ENCODE peak calls at places on chromosomes 11 and 22, in six cellular contexts. One of them, this sample, is unnamed.

GRCh38 chr11:70471254-70471653 is 72.9 kb downstream of the CTTN start:
- DNase-seq in astrocyte: no peak
- DNase-seq in endothelial cell of umbilical vein: peak; percentile 35
- DNase-seq in cardiac fibroblast: peak; percentile 53
- DNase-seq in RWPE1: peak; percentile 48
- DNase-seq in endothelial cell: peak; percentile 65
- DNase-seq in this sample: no peak

GRCh38 chr11:132114185-132114584 is 743.8 kb downstream of the NTM start:
- DNase-seq in astrocyte: no peak
- DNase-seq in endothelial cell of umbilical vein: peak; percentile 44
- DNase-seq in cardiac fibroblast: peak; percentile 48
- DNase-seq in RWPE1: no peak
- DNase-seq in endothelial cell: peak; percentile 69
- DNase-seq in this sample: peak; percentile 19

GRCh38 chr11:61516675-61517516 is 8.3 kb downstream of the LRRC10B start:
- DNase-seq in astrocyte: no peak
- DNase-seq in endothelial cell of umbilical vein: peak; percentile 42
- DNase-seq in cardiac fibroblast: peak; percentile 33
- DNase-seq in RWPE1: peak; percentile 72
- DNase-seq in endothelial cell: peak; percentile 73
- DNase-seq in this sample: peak; percentile 72

GRCh38 chr11:60756307-60757032 is at the start of gene MS4A15:
- DNase-seq in astrocyte: no peak
- DNase-seq in endothelial cell of umbilical vein: peak; percentile 28
- DNase-seq in cardiac fibroblast: peak; percentile 34
- DNase-seq in RWPE1: peak; percentile 22
- DNase-seq in endothelial cell: peak; percentile 20
- DNase-seq in this sample: no peak

GRCh38 chr11:66080055-66080817 is 10.2 kb downstream of the PACS1 start:
- DNase-seq in astrocyte: peak; percentile 74
- DNase-seq in endothelial cell of umbilical vein: peak; percentile 21
- DNase-seq in cardiac fibroblast: peak; percentile 90
- DNase-seq in RWPE1: peak; percentile 69
- DNase-seq in endothelial cell: no peak
- DNase-seq in this sample: no peak

GRCh38 chr11:84212467-84213390 is 926.6 kb upstream of the CCDC90B start:
- DNase-seq in astrocyte: no peak
- DNase-seq in endothelial cell of umbilical vein: no peak
- DNase-seq in cardiac fibroblast: no peak
- DNase-seq in RWPE1: no peak
- DNase-seq in endothelial cell: no peak
- DNase-seq in this sample: no peak

GRCh38 chr11:559712-560304 is 730 bp downstream of the LMNTD2 start:
- DNase-seq in astrocyte: no peak
- DNase-seq in endothelial cell of umbilical vein: no peak
- DNase-seq in cardiac fibroblast: no peak
- DNase-seq in RWPE1: no peak
- DNase-seq in endothelial cell: no peak
- DNase-seq in this sample: no peak

GRCh38 chr22:37254867-37255233 is 10.8 kb upstream of the RAC2 start:
- DNase-seq in astrocyte: peak; percentile 74
- DNase-seq in endothelial cell of umbilical vein: peak; percentile 92
- DNase-seq in cardiac fibroblast: peak; percentile 72
- DNase-seq in RWPE1: peak; percentile 53
- DNase-seq in endothelial cell: no peak
- DNase-seq in this sample: no peak

GRCh38 chr11:27255447-27255828 is 107.6 kb downstream of the CCDC34 start:
- DNase-seq in astrocyte: peak; percentile 98
- DNase-seq in endothelial cell of umbilical vein: no peak
- DNase-seq in cardiac fibroblast: peak; percentile 62
- DNase-seq in RWPE1: no peak
- DNase-seq in endothelial cell: no peak
- DNase-seq in this sample: no peak

GRCh38 chr11:68266936-68267880 is 4.6 kb downstream of the C11orf24 start:
- DNase-seq in astrocyte: no peak
- DNase-seq in endothelial cell of umbilical vein: no peak
- DNase-seq in cardiac fibroblast: no peak
- DNase-seq in RWPE1: no peak
- DNase-seq in endothelial cell: no peak
- DNase-seq in this sample: no peak

GRCh38 chr22:34850010-34850409 is 215.9 kb upstream of the ISX start:
- DNase-seq in astrocyte: peak; percentile 57
- DNase-seq in endothelial cell of umbilical vein: no peak
- DNase-seq in cardiac fibroblast: no peak
- DNase-seq in RWPE1: no peak
- DNase-seq in endothelial cell: no peak
- DNase-seq in this sample: no peak

GRCh38 chr11:85589373-85589772 is 37.8 kb downstream of the DLG2 start:
- DNase-seq in astrocyte: no peak
- DNase-seq in endothelial cell of umbilical vein: no peak
- DNase-seq in cardiac fibroblast: no peak
- DNase-seq in RWPE1: no peak
- DNase-seq in endothelial cell: no peak
- DNase-seq in this sample: no peak

GRCh38 chr11:96213500-96213899 is 129.5 kb downstream of the MAML2 start:
- DNase-seq in astrocyte: peak; percentile 91
- DNase-seq in endothelial cell of umbilical vein: peak; percentile 26
- DNase-seq in cardiac fibroblast: peak; percentile 87
- DNase-seq in RWPE1: no peak
- DNase-seq in endothelial cell: no peak
- DNase-seq in this sample: no peak

GRCh38 chr22:20977019-20977418 is 5.1 kb upstream of the LZTR1 start:
- DNase-seq in astrocyte: no peak
- DNase-seq in endothelial cell of umbilical vein: no peak
- DNase-seq in cardiac fibroblast: no peak
- DNase-seq in RWPE1: no peak
- DNase-seq in endothelial cell: no peak
- DNase-seq in this sample: no peak

GRCh38 chr11:65382804-65383368 is 440 bp upstream of the SLC25A45 start:
- DNase-seq in astrocyte: no peak
- DNase-seq in endothelial cell of umbilical vein: no peak
- DNase-seq in cardiac fibroblast: no peak
- DNase-seq in RWPE1: peak; percentile 63
- DNase-seq in endothelial cell: no peak
- DNase-seq in this sample: no peak

GRCh38 chr11:86738615-86739014 is 61.7 kb upstream of the PRSS23 start:
- DNase-seq in astrocyte: no peak
- DNase-seq in endothelial cell of umbilical vein: peak; percentile 10
- DNase-seq in cardiac fibroblast: no peak
- DNase-seq in RWPE1: no peak
- DNase-seq in endothelial cell: no peak
- DNase-seq in this sample: no peak

GRCh38 chr22:23245045-23245798 is 64.9 kb downstream of the BCR start:
- DNase-seq in astrocyte: peak; percentile 66
- DNase-seq in endothelial cell of umbilical vein: no peak
- DNase-seq in cardiac fibroblast: peak; percentile 22
- DNase-seq in RWPE1: peak; percentile 24
- DNase-seq in endothelial cell: no peak
- DNase-seq in this sample: no peak

GRCh38 chr11:124920870-124921609 is 2.0 kb downstream of the HEPN1 start:
- DNase-seq in astrocyte: peak; percentile 25
- DNase-seq in endothelial cell of umbilical vein: peak; percentile 82
- DNase-seq in cardiac fibroblast: peak; percentile 66
- DNase-seq in RWPE1: peak; percentile 43
- DNase-seq in endothelial cell: peak; percentile 80
- DNase-seq in this sample: peak; percentile 78

GRCh38 chr11:69113226-69113625 is 42.5 kb upstream of the SMIM38 start:
- DNase-seq in astrocyte: no peak
- DNase-seq in endothelial cell of umbilical vein: no peak
- DNase-seq in cardiac fibroblast: no peak
- DNase-seq in RWPE1: no peak
- DNase-seq in endothelial cell: no peak
- DNase-seq in this sample: no peak

GRCh38 chr11:3906166-3906565 is 50.7 kb downstream of the STIM1 start:
- DNase-seq in astrocyte: no peak
- DNase-seq in endothelial cell of umbilical vein: no peak
- DNase-seq in cardiac fibroblast: no peak
- DNase-seq in RWPE1: peak; percentile 63
- DNase-seq in endothelial cell: no peak
- DNase-seq in this sample: no peak

GRCh38 chr22:35961480-35961902 is 67.1 kb downstream of the RBFOX2 start:
- DNase-seq in astrocyte: peak; percentile 94
- DNase-seq in endothelial cell of umbilical vein: peak; percentile 85
- DNase-seq in cardiac fibroblast: peak; percentile 74
- DNase-seq in RWPE1: peak; percentile 26
- DNase-seq in endothelial cell: peak; percentile 62
- DNase-seq in this sample: no peak

GRCh38 chr22:45977003-45977395 is at the start of gene WNT7B:
- DNase-seq in astrocyte: no peak
- DNase-seq in endothelial cell of umbilical vein: no peak
- DNase-seq in cardiac fibroblast: no peak
- DNase-seq in RWPE1: peak; percentile 63
- DNase-seq in endothelial cell: no peak
- DNase-seq in this sample: no peak

GRCh38 chr22:24683671-24684070 is 80.7 kb downstream of the GGT1 start:
- DNase-seq in astrocyte: peak; percentile 68
- DNase-seq in endothelial cell of umbilical vein: no peak
- DNase-seq in cardiac fibroblast: peak; percentile 94
- DNase-seq in RWPE1: no peak
- DNase-seq in endothelial cell: no peak
- DNase-seq in this sample: no peak

GRCh38 chr11:115701284-115701875 is 197.2 kb upstream of the CADM1 start:
- DNase-seq in astrocyte: no peak
- DNase-seq in endothelial cell of umbilical vein: no peak
- DNase-seq in cardiac fibroblast: no peak
- DNase-seq in RWPE1: no peak
- DNase-seq in endothelial cell: no peak
- DNase-seq in this sample: no peak

GRCh38 chr11:7936615-7937014 is 4.9 kb downstream of the OR10A3 start:
- DNase-seq in astrocyte: no peak
- DNase-seq in endothelial cell of umbilical vein: no peak
- DNase-seq in cardiac fibroblast: no peak
- DNase-seq in RWPE1: peak; percentile 23
- DNase-seq in endothelial cell: no peak
- DNase-seq in this sample: no peak

GRCh38 chr11:119049081-119049480 is 7.9 kb downstream of the HYOU1 start:
- DNase-seq in astrocyte: no peak
- DNase-seq in endothelial cell of umbilical vein: no peak
- DNase-seq in cardiac fibroblast: no peak
- DNase-seq in RWPE1: no peak
- DNase-seq in endothelial cell: no peak
- DNase-seq in this sample: no peak

DNA sequence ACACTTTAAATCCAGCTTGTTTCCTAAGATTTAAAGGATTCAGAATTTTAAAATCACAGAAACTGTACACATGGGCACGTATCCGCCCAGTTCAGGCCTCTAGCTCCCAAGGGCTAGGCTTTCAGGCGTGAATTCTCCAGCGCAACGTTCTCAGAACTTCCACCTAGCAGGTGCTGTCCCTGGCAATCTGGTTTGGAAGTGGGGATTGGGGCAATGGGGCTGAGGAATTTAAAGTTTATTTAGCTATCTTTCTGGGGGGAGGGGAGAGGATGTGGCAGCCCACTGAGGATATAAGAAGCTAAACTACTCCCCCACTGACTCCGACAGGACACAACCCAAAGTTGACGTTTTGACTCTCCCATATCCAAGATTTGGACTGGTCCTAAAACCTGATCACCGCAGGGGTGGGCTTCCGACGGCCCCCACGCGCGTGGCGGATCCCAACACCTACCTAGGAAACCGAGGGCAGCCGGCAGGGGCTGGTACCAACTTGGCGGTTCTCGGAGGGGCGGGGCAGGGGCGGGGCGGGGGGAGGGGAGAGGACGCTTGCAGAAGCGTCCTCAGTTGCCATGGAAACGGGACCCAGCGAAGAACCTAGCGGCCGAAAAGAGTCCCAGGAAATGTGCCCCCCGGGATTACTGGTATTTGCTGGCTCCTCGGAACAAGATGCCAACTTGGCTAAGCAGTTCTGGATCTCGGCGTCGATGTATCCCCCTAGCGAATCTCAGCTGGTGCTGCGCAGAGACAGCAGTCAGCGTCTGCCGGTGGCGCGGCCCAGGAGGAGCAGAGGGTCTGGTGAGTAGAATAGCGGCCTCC is at the start of gene HOATZ:
- DNase-seq in astrocyte: no peak
- DNase-seq in endothelial cell of umbilical vein: no peak
- DNase-seq in cardiac fibroblast: peak; percentile 18
- DNase-seq in RWPE1: no peak
- DNase-seq in endothelial cell: peak; percentile 36
- DNase-seq in this sample: peak; percentile 10
- TF ChIP-seq CTCF in astrocyte: peak; percentile 18
- TF ChIP-seq CTCF in endothelial cell of umbilical vein: no peak
- TF ChIP-seq CTCF in cardiac fibroblast: peak; percentile 22
- TF ChIP-seq CTCF in RWPE1: no peak
- TF ChIP-seq CTCF in endothelial cell: no peak
- TF ChIP-seq CTCF in this sample: peak; percentile 33

DNA sequence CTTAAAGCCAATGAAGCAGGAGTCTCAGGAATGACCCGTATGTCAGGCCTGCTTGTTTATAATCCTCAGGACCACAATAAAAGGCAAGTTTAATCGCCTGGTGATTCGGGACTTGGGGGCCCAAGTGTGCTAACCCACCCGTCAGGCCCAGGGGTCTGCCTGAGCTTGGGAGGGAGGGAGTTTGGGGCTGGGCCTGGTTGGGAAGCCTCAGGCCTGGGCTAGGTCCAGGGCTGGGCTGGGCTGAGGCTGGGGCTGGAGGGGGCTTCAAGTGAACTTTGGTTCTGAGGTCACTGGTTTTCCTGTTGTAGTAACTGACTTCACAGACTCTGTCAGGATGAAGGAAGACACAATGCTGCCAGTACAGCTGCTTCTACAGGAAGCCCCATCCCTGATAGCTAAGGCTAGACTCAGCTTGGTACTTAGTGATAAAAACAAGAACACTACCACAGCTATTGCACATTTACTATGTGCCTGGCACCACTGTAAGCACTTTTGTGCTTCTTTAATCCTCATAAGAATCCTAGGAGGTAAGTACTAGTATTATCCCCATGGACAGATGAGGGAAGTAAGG is 179.4 kb upstream of the ZBED5 start:
- DNase-seq in astrocyte: no peak
- DNase-seq in endothelial cell of umbilical vein: no peak
- DNase-seq in cardiac fibroblast: no peak
- DNase-seq in RWPE1: no peak
- DNase-seq in endothelial cell: no peak
- DNase-seq in this sample: no peak
- TF ChIP-seq CTCF in astrocyte: no peak
- TF ChIP-seq CTCF in endothelial cell of umbilical vein: no peak
- TF ChIP-seq CTCF in cardiac fibroblast: no peak
- TF ChIP-seq CTCF in RWPE1: no peak
- TF ChIP-seq CTCF in endothelial cell: no peak
- TF ChIP-seq CTCF in this sample: no peak

DNA sequence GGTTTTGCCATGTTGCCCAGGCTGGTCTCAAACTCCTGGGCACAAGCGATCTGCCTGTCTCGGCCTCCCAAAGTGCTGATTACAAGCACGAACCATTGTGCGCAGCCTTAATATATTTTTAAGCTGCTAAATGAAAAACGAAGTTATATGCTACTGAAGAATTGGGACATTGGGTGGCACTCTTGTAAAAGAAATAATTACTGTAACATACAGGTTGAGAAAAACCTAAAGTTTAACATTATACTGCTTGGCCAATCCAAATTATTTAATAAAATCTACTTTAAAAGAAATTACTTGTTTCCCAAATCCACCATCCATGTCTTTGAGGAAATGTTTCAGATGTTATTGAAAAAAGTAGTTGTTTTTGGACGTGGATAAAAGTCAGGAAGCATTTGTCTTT is 37.9 kb upstream of the ARHGAP32 start:
- DNase-seq in astrocyte: no peak
- DNase-seq in endothelial cell of umbilical vein: peak; percentile 12
- DNase-seq in cardiac fibroblast: peak; percentile 34
- DNase-seq in RWPE1: no peak
- DNase-seq in endothelial cell: no peak
- DNase-seq in this sample: no peak
- TF ChIP-seq CTCF in astrocyte: no peak
- TF ChIP-seq CTCF in endothelial cell of umbilical vein: no peak
- TF ChIP-seq CTCF in cardiac fibroblast: no peak
- TF ChIP-seq CTCF in RWPE1: no peak
- TF ChIP-seq CTCF in endothelial cell: no peak
- TF ChIP-seq CTCF in this sample: no peak

GRCh38 chr11:72228229-72228843 is 3.8 kb downstream of the INPPL1 start:
- DNase-seq in astrocyte: no peak
- DNase-seq in endothelial cell of umbilical vein: no peak
- DNase-seq in cardiac fibroblast: peak; percentile 8
- DNase-seq in RWPE1: no peak
- DNase-seq in endothelial cell: no peak
- DNase-seq in this sample: no peak
- TF ChIP-seq CTCF in astrocyte: no peak
- TF ChIP-seq CTCF in endothelial cell of umbilical vein: no peak
- TF ChIP-seq CTCF in cardiac fibroblast: peak; percentile 19
- TF ChIP-seq CTCF in RWPE1: no peak
- TF ChIP-seq CTCF in endothelial cell: no peak
- TF ChIP-seq CTCF in this sample: peak; percentile 16